ENCODE peak calls at places on chromosomes 6 and 20, in eight cellular contexts. One of them, this sample, is unnamed.

GRCh38 chr20:41592516-41593192 is 25.5 kb downstream of the CHD6 start:
- DNase-seq in NCI-H2029: no peak
- DNase-seq in GM13976: no peak
- DNase-seq in NCI-H1048: no peak
- DNase-seq in GM20000: no peak
- DNase-seq in SK-N-MC: no peak
- DNase-seq in mucosa of descending colon: no peak
- DNase-seq in T-helper 1 cell: no peak
- DNase-seq in this sample: no peak

GRCh38 chr6:3797231-3798200 is 46.0 kb upstream of the PXDC1 start:
- DNase-seq in NCI-H2029: peak
- DNase-seq in GM13976: no peak
- DNase-seq in NCI-H1048: no peak
- DNase-seq in GM20000: no peak
- DNase-seq in SK-N-MC: no peak
- DNase-seq in mucosa of descending colon: no peak
- DNase-seq in T-helper 1 cell: no peak
- DNase-seq in this sample: no peak

GRCh38 chr6:20202070-20202658 is 10.1 kb downstream of the MBOAT1 start:
- DNase-seq in NCI-H2029: peak
- DNase-seq in GM13976: peak
- DNase-seq in NCI-H1048: no peak
- DNase-seq in GM20000: peak
- DNase-seq in SK-N-MC: no peak
- DNase-seq in mucosa of descending colon: no peak
- DNase-seq in T-helper 1 cell: no peak
- DNase-seq in this sample: no peak

GRCh38 chr20:18588554-18589043 is 745 bp downstream of the DTD1 start:
- DNase-seq in NCI-H2029: no peak
- DNase-seq in GM13976: no peak
- DNase-seq in NCI-H1048: no peak
- DNase-seq in GM20000: no peak
- DNase-seq in SK-N-MC: no peak
- DNase-seq in mucosa of descending colon: no peak
- DNase-seq in T-helper 1 cell: no peak
- DNase-seq in this sample: no peak

GRCh38 chr20:22861231-22861980 is 173.7 kb upstream of the SSTR4 start:
- DNase-seq in NCI-H2029: no peak
- DNase-seq in GM13976: no peak
- DNase-seq in NCI-H1048: no peak
- DNase-seq in GM20000: no peak
- DNase-seq in SK-N-MC: no peak
- DNase-seq in mucosa of descending colon: no peak
- DNase-seq in T-helper 1 cell: no peak
- DNase-seq in this sample: no peak

GRCh38 chr6:40312213-40313015 is 274.8 kb downstream of the LRFN2 start:
- DNase-seq in NCI-H2029: no peak
- DNase-seq in GM13976: no peak
- DNase-seq in NCI-H1048: no peak
- DNase-seq in GM20000: no peak
- DNase-seq in SK-N-MC: no peak
- DNase-seq in mucosa of descending colon: no peak
- DNase-seq in T-helper 1 cell: no peak
- DNase-seq in this sample: no peak

GRCh38 chr6:127182501-127182900 is 64.0 kb downstream of the RSPO3 start:
- DNase-seq in NCI-H2029: no peak
- DNase-seq in GM13976: no peak
- DNase-seq in NCI-H1048: no peak
- DNase-seq in GM20000: no peak
- DNase-seq in SK-N-MC: no peak
- DNase-seq in mucosa of descending colon: no peak
- DNase-seq in T-helper 1 cell: no peak
- DNase-seq in this sample: no peak

GRCh38 chr6:105932440-105932839 is 153.7 kb upstream of the PRDM1 start:
- DNase-seq in NCI-H2029: no peak
- DNase-seq in GM13976: no peak
- DNase-seq in NCI-H1048: no peak
- DNase-seq in GM20000: no peak
- DNase-seq in SK-N-MC: no peak
- DNase-seq in mucosa of descending colon: no peak
- DNase-seq in T-helper 1 cell: no peak
- DNase-seq in this sample: no peak

GRCh38 chr6:2958802-2959201 is 12.6 kb downstream of the SERPINB6 start:
- DNase-seq in NCI-H2029: no peak
- DNase-seq in GM13976: no peak
- DNase-seq in NCI-H1048: no peak
- DNase-seq in GM20000: no peak
- DNase-seq in SK-N-MC: no peak
- DNase-seq in mucosa of descending colon: no peak
- DNase-seq in T-helper 1 cell: no peak
- DNase-seq in this sample: no peak

GRCh38 chr6:70763754-70764153 is 96.1 kb downstream of the SMAP1 start:
- DNase-seq in NCI-H2029: no peak
- DNase-seq in GM13976: no peak
- DNase-seq in NCI-H1048: no peak
- DNase-seq in GM20000: no peak
- DNase-seq in SK-N-MC: no peak
- DNase-seq in mucosa of descending colon: no peak
- DNase-seq in T-helper 1 cell: no peak
- DNase-seq in this sample: no peak

GRCh38 chr20:63124092-63124781 is 91.7 kb downstream of the YTHDF1 start:
- DNase-seq in NCI-H2029: no peak
- DNase-seq in GM13976: no peak
- DNase-seq in NCI-H1048: no peak
- DNase-seq in GM20000: no peak
- DNase-seq in SK-N-MC: no peak
- DNase-seq in mucosa of descending colon: peak
- DNase-seq in T-helper 1 cell: no peak
- DNase-seq in this sample: peak

GRCh38 chr20:2616634-2617033 is 35.8 kb upstream of the NOP56 start:
- DNase-seq in NCI-H2029: no peak
- DNase-seq in GM13976: no peak
- DNase-seq in NCI-H1048: no peak
- DNase-seq in GM20000: no peak
- DNase-seq in SK-N-MC: no peak
- DNase-seq in mucosa of descending colon: no peak
- DNase-seq in T-helper 1 cell: no peak
- DNase-seq in this sample: no peak

GRCh38 chr6:167970236-167970635 is 27.2 kb upstream of the KIF25 start:
- DNase-seq in NCI-H2029: no peak
- DNase-seq in GM13976: no peak
- DNase-seq in NCI-H1048: no peak
- DNase-seq in GM20000: no peak
- DNase-seq in SK-N-MC: no peak
- DNase-seq in mucosa of descending colon: no peak
- DNase-seq in T-helper 1 cell: no peak
- DNase-seq in this sample: no peak